ENCODE peak calls at places on chromosomes 12 and 14, in five cellular contexts. D, S, F, A and G are unnamed samples.

GRCh38 chr14:23469906-23470403 is 452 bp downstream of the NGDN start:
- DNase-seq in D (peak), S (no peak), F (no peak), A (no peak), G (no peak)

GRCh38 chr12:113932411-113933196 is 33.5 kb downstream of the RBM19 start:
- DNase-seq in D (peak), S (no peak), F (no peak), A (peak), G (peak)

GRCh38 chr14:75800792-75801191 is 139.7 kb downstream of the TTLL5 start:
- DNase-seq in D (no peak), S (no peak), F (no peak), A (no peak), G (no peak)

GRCh38 chr12:46354111-46354798 is 18.3 kb downstream of the SLC38A2 start:
- DNase-seq in D (no peak), S (no peak), F (no peak), A (no peak), G (no peak)

GRCh38 chr12:71865166-71865713 is 25.7 kb downstream of the TBC1D15 start:
- DNase-seq in D (peak), S (no peak), F (no peak), A (peak), G (peak)

GRCh38 chr12:122981036-122981471 is 573 bp downstream of the ARL6IP4 start:
- DNase-seq in D (peak), S (no peak), F (no peak), A (peak), G (peak)

GRCh38 chr12:110640275-110641025 is 26.5 kb downstream of the TCTN1 start:
- DNase-seq in D (no peak), S (no peak), F (no peak), A (no peak), G (no peak)

GRCh38 chr14:23167006-23167847 is 16.2 kb downstream of the SLC7A8 start:
- DNase-seq in D (peak), S (no peak), F (no peak), A (no peak), G (no peak)

GRCh38 chr14:104981699-104982541 is 3.7 kb upstream of the CLBA1 start:
- DNase-seq in D (no peak), S (no peak), F (no peak), A (no peak), G (no peak)

GRCh38 chr14:63993992-63994391 is 141.2 kb downstream of the SYNE2 start:
- DNase-seq in D (no peak), S (no peak), F (no peak), A (peak), G (peak)
- TF ChIP-seq CTCF in D (peak), S (no peak), F (peak), A (peak), G (peak)

GRCh38 chr14:59483360-59483759 is 848 bp downstream of the L3HYPDH start:
- DNase-seq in D (peak), S (no peak), F (peak), A (peak), G (peak)

GRCh38 chr14:59483819-59484610 is at the start of the genes JKAMP and L3HYPDH:
- DNase-seq in D (peak), S (peak), F (peak), A (peak), G (peak)

GRCh38 chr14:59481407-59482119 is 2.6 kb downstream of the L3HYPDH start:
- DNase-seq in D (peak), S (no peak), F (no peak), A (peak), G (peak)

GRCh38 chr14:59482471-59483331 is 1.5 kb downstream of the L3HYPDH start:
- DNase-seq in D (peak), S (peak), F (peak), A (peak), G (peak)

DNA sequence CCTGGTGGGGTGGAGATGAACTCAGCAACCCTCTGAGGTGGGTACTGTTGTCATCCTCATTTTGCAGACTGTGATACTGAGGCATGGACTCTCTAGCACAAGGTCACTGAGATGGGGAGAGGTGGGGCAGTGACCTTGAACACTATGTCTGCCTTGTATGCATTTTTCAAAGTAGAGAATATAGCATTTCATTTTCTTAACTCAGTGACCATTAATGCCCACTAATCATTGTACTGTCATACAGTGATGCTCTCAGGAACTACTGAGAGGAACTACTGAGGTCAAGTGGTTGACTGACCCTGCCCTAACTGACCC is 2.1 kb downstream of the L3HYPDH start:
- DNase-seq in D (no peak), S (no peak), F (peak), A (no peak), G (no peak)
- H3K4me3 ChIP-seq in D (peak), S (no peak), F (peak), A (peak), G (peak)

GRCh38 chr12:39804479-39805241 is 185.1 kb upstream of the ABCD2 start:
- DNase-seq in D (no peak), S (no peak), F (no peak), A (no peak), G (no peak)

GRCh38 chr12:39803151-39803550 is 183.5 kb upstream of the ABCD2 start:
- DNase-seq in D (no peak), S (no peak), F (no peak), A (no peak), G (no peak)

GRCh38 chr12:39805651-39806050 is 186.0 kb upstream of the ABCD2 start:
- DNase-seq in D (no peak), S (no peak), F (no peak), A (no peak), G (no peak)

GRCh38 chr12:39807043-39807442 is 187.4 kb upstream of the ABCD2 start:
- DNase-seq in D (no peak), S (no peak), F (peak), A (peak), G (peak)
- TF ChIP-seq CTCF in D (peak), S (no peak), F (no peak), A (peak), G (peak)

GRCh38 chr14:54809767-54810166 is 92.9 kb downstream of the GCH1 start:
- DNase-seq in D (no peak), S (no peak), F (no peak), A (no peak), G (no peak)
- H3K4me3 ChIP-seq in D (no peak), S (no peak), F (no peak), A (no peak), G (no peak)